ENCODE peak calls at places on chromosomes 4 and X, in five cellular contexts. One of them, this sample, is unnamed.

GRCh38 chr4:90824266-90825167 is 697.3 kb downstream of the CCSER1 start:
- DNase-seq in CD4-positive, alpha-beta T cell: no peak
- DNase-seq in right lobe of liver: no peak
- DNase-seq in CD4-positive, CD25-positive, alpha-beta regulatory T cell: no peak
- DNase-seq in coronary artery: no peak
- DNase-seq in this sample: no peak

GRCh38 chrX:119693032-119693995 is at the start of gene SEPTIN6:
- DNase-seq in CD4-positive, CD25-positive, alpha-beta regulatory T cell: peak; percentile 95
- DNase-seq in right lobe of liver: peak; percentile 67
- DNase-seq in CD4-positive, alpha-beta T cell: peak; percentile 82
- DNase-seq in coronary artery: peak; percentile 84
- DNase-seq in this sample: peak; percentile 35

GRCh38 chrX:136767104-136767941 is 13.4 kb downstream of the ARHGEF6 start:
- DNase-seq in CD4-positive, alpha-beta T cell: no peak
- DNase-seq in right lobe of liver: peak; percentile 75
- DNase-seq in coronary artery: peak; percentile 85
- DNase-seq in CD4-positive, CD25-positive, alpha-beta regulatory T cell: peak; percentile 70
- DNase-seq in this sample: peak; percentile 17

GRCh38 chr4:105619193-105619931 is 66.9 kb downstream of the ARHGEF38 start:
- DNase-seq in CD4-positive, CD25-positive, alpha-beta regulatory T cell: no peak
- DNase-seq in coronary artery: no peak
- DNase-seq in CD4-positive, alpha-beta T cell: no peak
- DNase-seq in right lobe of liver: peak; percentile 85
- DNase-seq in this sample: peak; percentile 2

GRCh38 chrX:40720386-40720785 is 15.0 kb downstream of the MED14 start:
- DNase-seq in right lobe of liver: no peak
- DNase-seq in CD4-positive, alpha-beta T cell: no peak
- DNase-seq in coronary artery: no peak
- DNase-seq in CD4-positive, CD25-positive, alpha-beta regulatory T cell: no peak
- DNase-seq in this sample: no peak

GRCh38 chr4:48780867-48781219 is 764 bp upstream of the FRYL start:
- DNase-seq in CD4-positive, CD25-positive, alpha-beta regulatory T cell: peak; percentile 68
- DNase-seq in coronary artery: no peak
- DNase-seq in CD4-positive, alpha-beta T cell: peak; percentile 18
- DNase-seq in right lobe of liver: peak; percentile 63
- DNase-seq in this sample: peak; percentile 48

GRCh38 chrX:15465347-15465746 is 27.8 kb downstream of the PIR start:
- DNase-seq in CD4-positive, alpha-beta T cell: no peak
- DNase-seq in CD4-positive, CD25-positive, alpha-beta regulatory T cell: no peak
- DNase-seq in coronary artery: no peak
- DNase-seq in right lobe of liver: no peak
- DNase-seq in this sample: no peak

GRCh38 chr4:52588771-52589591 is 70.1 kb downstream of the USP46 start:
- DNase-seq in CD4-positive, CD25-positive, alpha-beta regulatory T cell: peak; percentile 44
- DNase-seq in right lobe of liver: no peak
- DNase-seq in coronary artery: no peak
- DNase-seq in CD4-positive, alpha-beta T cell: no peak
- DNase-seq in this sample: no peak

GRCh38 chr4:134174271-134174670 is 27.3 kb downstream of the PABPC4L start:
- DNase-seq in right lobe of liver: no peak
- DNase-seq in CD4-positive, alpha-beta T cell: no peak
- DNase-seq in coronary artery: no peak
- DNase-seq in CD4-positive, CD25-positive, alpha-beta regulatory T cell: no peak
- DNase-seq in this sample: no peak

GRCh38 chr4:184934184-184934583 is 84.1 kb upstream of the HELT start:
- DNase-seq in CD4-positive, alpha-beta T cell: no peak
- DNase-seq in CD4-positive, CD25-positive, alpha-beta regulatory T cell: no peak
- DNase-seq in coronary artery: no peak
- DNase-seq in right lobe of liver: no peak
- DNase-seq in this sample: no peak

GRCh38 chr4:68176500-68176899 is 46.8 kb upstream of the TMPRSS11F start:
- DNase-seq in CD4-positive, alpha-beta T cell: no peak
- DNase-seq in CD4-positive, CD25-positive, alpha-beta regulatory T cell: no peak
- DNase-seq in coronary artery: no peak
- DNase-seq in right lobe of liver: no peak
- DNase-seq in this sample: no peak

GRCh38 chr4:109067509-109068205 is 234.8 kb downstream of the COL25A1 start:
- DNase-seq in right lobe of liver: no peak
- DNase-seq in CD4-positive, alpha-beta T cell: no peak
- DNase-seq in coronary artery: no peak
- DNase-seq in CD4-positive, CD25-positive, alpha-beta regulatory T cell: no peak
- DNase-seq in this sample: no peak

GRCh38 chr4:10590896-10591295 is 93.7 kb downstream of the CLNK start:
- DNase-seq in coronary artery: no peak
- DNase-seq in right lobe of liver: no peak
- DNase-seq in CD4-positive, alpha-beta T cell: no peak
- DNase-seq in CD4-positive, CD25-positive, alpha-beta regulatory T cell: no peak
- DNase-seq in this sample: no peak

GRCh38 chr4:10587697-10588096 is 96.9 kb downstream of the CLNK start:
- DNase-seq in coronary artery: no peak
- DNase-seq in CD4-positive, CD25-positive, alpha-beta regulatory T cell: peak; percentile 57
- DNase-seq in right lobe of liver: no peak
- DNase-seq in CD4-positive, alpha-beta T cell: peak; percentile 6
- DNase-seq in this sample: no peak

GRCh38 chr4:10589808-10590207 is 94.8 kb downstream of the CLNK start:
- DNase-seq in right lobe of liver: no peak
- DNase-seq in coronary artery: no peak
- DNase-seq in CD4-positive, CD25-positive, alpha-beta regulatory T cell: peak; percentile 36
- DNase-seq in CD4-positive, alpha-beta T cell: no peak
- DNase-seq in this sample: no peak

GRCh38 chr4:10587296-10587695 is 97.3 kb downstream of the CLNK start:
- DNase-seq in CD4-positive, CD25-positive, alpha-beta regulatory T cell: no peak
- DNase-seq in right lobe of liver: no peak
- DNase-seq in coronary artery: no peak
- DNase-seq in CD4-positive, alpha-beta T cell: no peak
- DNase-seq in this sample: no peak

DNA sequence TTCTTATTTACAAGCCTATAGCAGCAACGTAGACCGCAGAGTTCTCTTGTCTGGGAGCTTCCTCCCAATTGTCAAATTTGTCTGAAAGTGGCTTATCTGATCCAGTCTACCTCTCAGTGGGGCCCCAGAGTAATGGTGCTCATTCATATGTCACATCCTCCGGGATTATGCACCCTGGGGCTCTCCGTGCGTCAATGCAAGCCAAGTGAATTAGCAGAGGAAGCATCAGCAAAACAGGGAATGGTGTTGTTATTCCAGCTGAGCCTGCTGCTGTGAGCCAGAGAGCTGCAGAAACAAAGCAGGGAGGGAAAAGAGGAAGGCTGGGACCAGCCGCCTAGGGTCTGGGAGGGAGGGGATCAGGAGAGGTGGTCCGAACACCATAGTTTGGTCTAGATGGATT is 95.3 kb downstream of the CLNK start:
- DNase-seq in right lobe of liver: no peak
- DNase-seq in coronary artery: no peak
- DNase-seq in CD4-positive, CD25-positive, alpha-beta regulatory T cell: no peak
- DNase-seq in CD4-positive, alpha-beta T cell: no peak
- DNase-seq in this sample: no peak
- H3K27ac ChIP-seq in right lobe of liver: no peak overlapping the region
- H3K27ac ChIP-seq in coronary artery: no peak overlapping the region
- H3K27ac ChIP-seq in CD4-positive, CD25-positive, alpha-beta regulatory T cell: no peak overlapping the region
- H3K27ac ChIP-seq in CD4-positive, alpha-beta T cell: no peak overlapping the region
- H3K27ac ChIP-seq in this sample: no peak overlapping the region

DNA sequence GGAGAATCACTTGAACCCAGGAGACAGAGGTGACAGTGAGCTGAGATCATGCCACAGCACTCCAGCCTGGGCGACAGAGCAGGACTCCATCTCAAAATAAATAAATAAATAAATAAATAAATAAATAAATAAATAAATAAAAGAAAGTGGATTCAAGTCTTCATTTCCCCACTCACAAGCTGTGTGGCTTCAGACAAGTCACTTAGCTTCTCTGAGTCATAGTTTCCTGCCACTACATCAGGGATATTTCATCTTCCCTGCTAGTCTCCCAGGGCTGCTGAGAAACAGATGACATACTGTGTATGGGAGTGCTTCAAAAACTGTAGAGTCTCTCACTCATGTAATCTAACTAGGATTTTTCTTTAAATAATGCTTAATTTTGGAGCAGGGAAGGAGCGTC is 37.2 kb downstream of the TBC1D9 start:
- DNase-seq in CD4-positive, alpha-beta T cell: no peak
- DNase-seq in CD4-positive, CD25-positive, alpha-beta regulatory T cell: no peak
- DNase-seq in coronary artery: no peak
- DNase-seq in right lobe of liver: no peak
- DNase-seq in this sample: no peak
- H3K27ac ChIP-seq in CD4-positive, alpha-beta T cell: no peak overlapping the region
- H3K27ac ChIP-seq in CD4-positive, CD25-positive, alpha-beta regulatory T cell: no peak overlapping the region
- H3K27ac ChIP-seq in coronary artery: peak overlapping the region; percentile 2
- H3K27ac ChIP-seq in right lobe of liver: peak overlapping the region; percentile 6
- H3K27ac ChIP-seq in this sample: no peak overlapping the region

GRCh38 chrX:127457161-127457560 is 595.0 kb downstream of the ACTRT1 start:
- DNase-seq in CD4-positive, alpha-beta T cell: no peak
- DNase-seq in coronary artery: no peak
- DNase-seq in right lobe of liver: no peak
- DNase-seq in CD4-positive, CD25-positive, alpha-beta regulatory T cell: no peak
- DNase-seq in this sample: no peak

DNA sequence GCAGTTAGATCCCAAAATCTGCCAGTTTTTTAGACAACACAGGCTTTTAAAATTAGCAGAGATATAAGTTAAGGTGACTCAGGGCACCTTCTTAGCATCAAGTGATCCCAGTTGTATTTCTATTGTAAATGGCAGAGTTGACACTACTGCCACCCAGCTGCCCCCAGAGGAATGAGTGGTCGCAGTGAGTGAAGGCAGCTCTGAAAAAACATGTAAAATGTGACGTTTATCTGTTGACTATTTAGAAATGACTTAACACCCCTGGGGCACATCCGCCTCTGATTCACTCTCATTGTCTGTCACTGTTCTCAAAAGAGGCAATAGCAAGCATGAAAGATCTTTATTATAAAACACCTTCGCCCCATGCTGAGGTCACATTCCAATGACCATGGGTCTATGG is 592.4 kb downstream of the ACTRT1 start:
- DNase-seq in CD4-positive, CD25-positive, alpha-beta regulatory T cell: no peak
- DNase-seq in coronary artery: no peak
- DNase-seq in CD4-positive, alpha-beta T cell: no peak
- DNase-seq in right lobe of liver: no peak
- DNase-seq in this sample: no peak
- H3K27ac ChIP-seq in CD4-positive, CD25-positive, alpha-beta regulatory T cell: no peak overlapping the region
- H3K27ac ChIP-seq in coronary artery: no peak overlapping the region
- H3K27ac ChIP-seq in CD4-positive, alpha-beta T cell: no peak overlapping the region
- H3K27ac ChIP-seq in right lobe of liver: no peak overlapping the region
- H3K27ac ChIP-seq in this sample: no peak overlapping the region

GRCh38 chr4:176883108-176883550 is 90.4 kb upstream of the VEGFC start:
- DNase-seq in coronary artery: no peak
- DNase-seq in CD4-positive, alpha-beta T cell: no peak
- DNase-seq in CD4-positive, CD25-positive, alpha-beta regulatory T cell: no peak
- DNase-seq in right lobe of liver: no peak
- DNase-seq in this sample: no peak

GRCh38 chr4:176889776-176890175 is 97.1 kb upstream of the VEGFC start:
- DNase-seq in right lobe of liver: no peak
- DNase-seq in CD4-positive, alpha-beta T cell: no peak
- DNase-seq in CD4-positive, CD25-positive, alpha-beta regulatory T cell: no peak
- DNase-seq in coronary artery: no peak
- DNase-seq in this sample: no peak

GRCh38 chr4:176883681-176884418 is 91.1 kb upstream of the VEGFC start:
- DNase-seq in coronary artery: no peak
- DNase-seq in CD4-positive, CD25-positive, alpha-beta regulatory T cell: no peak
- DNase-seq in right lobe of liver: no peak
- DNase-seq in CD4-positive, alpha-beta T cell: no peak
- DNase-seq in this sample: no peak

GRCh38 chr4:176885224-176885623 is 92.5 kb upstream of the VEGFC start:
- DNase-seq in CD4-positive, CD25-positive, alpha-beta regulatory T cell: no peak
- DNase-seq in right lobe of liver: no peak
- DNase-seq in coronary artery: no peak
- DNase-seq in CD4-positive, alpha-beta T cell: no peak
- DNase-seq in this sample: no peak

GRCh38 chr4:176886135-176886534 is 93.4 kb upstream of the VEGFC start:
- DNase-seq in coronary artery: no peak
- DNase-seq in right lobe of liver: no peak
- DNase-seq in CD4-positive, alpha-beta T cell: no peak
- DNase-seq in CD4-positive, CD25-positive, alpha-beta regulatory T cell: no peak
- DNase-seq in this sample: no peak
- H3K27ac ChIP-seq in coronary artery: no peak overlapping the region
- H3K27ac ChIP-seq in right lobe of liver: no peak overlapping the region
- H3K27ac ChIP-seq in CD4-positive, alpha-beta T cell: no peak overlapping the region
- H3K27ac ChIP-seq in CD4-positive, CD25-positive, alpha-beta regulatory T cell: no peak overlapping the region
- H3K27ac ChIP-seq in this sample: no peak overlapping the region

DNA sequence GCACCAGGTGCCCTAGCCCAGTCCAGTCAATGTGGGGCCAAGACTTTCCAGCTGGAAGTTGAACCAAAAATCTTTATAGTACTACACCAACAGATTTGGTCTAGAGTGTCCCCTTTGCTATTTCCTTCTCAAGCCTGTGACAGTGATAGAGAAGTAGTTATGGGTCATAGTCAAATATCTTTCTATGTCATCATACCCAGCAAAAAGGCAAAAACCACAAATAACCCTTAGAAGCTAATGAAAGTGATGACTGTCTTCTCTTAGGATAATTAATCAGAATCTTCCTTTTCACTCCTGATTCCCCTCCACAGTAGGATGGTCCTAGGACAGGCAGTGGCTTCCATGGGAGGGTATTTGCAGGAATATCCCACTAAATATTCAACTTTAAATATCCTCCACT is 154.7 kb downstream of the STK32B start:
- DNase-seq in right lobe of liver: no peak
- DNase-seq in coronary artery: no peak
- DNase-seq in CD4-positive, CD25-positive, alpha-beta regulatory T cell: no peak
- DNase-seq in CD4-positive, alpha-beta T cell: no peak
- DNase-seq in this sample: no peak
- H3K27ac ChIP-seq in right lobe of liver: no peak overlapping the region
- H3K27ac ChIP-seq in coronary artery: peak overlapping the region; percentile 41
- H3K27ac ChIP-seq in CD4-positive, CD25-positive, alpha-beta regulatory T cell: no peak overlapping the region
- H3K27ac ChIP-seq in CD4-positive, alpha-beta T cell: no peak overlapping the region
- H3K27ac ChIP-seq in this sample: peak overlapping the region; percentile 37

GRCh38 chrX:45765281-45765680 is 564.6 kb upstream of the DIPK2B start:
- DNase-seq in coronary artery: no peak
- DNase-seq in CD4-positive, alpha-beta T cell: no peak
- DNase-seq in CD4-positive, CD25-positive, alpha-beta regulatory T cell: no peak
- DNase-seq in right lobe of liver: no peak
- DNase-seq in this sample: no peak
- H3K27ac ChIP-seq in coronary artery: no peak overlapping the region
- H3K27ac ChIP-seq in CD4-positive, alpha-beta T cell: no peak overlapping the region
- H3K27ac ChIP-seq in CD4-positive, CD25-positive, alpha-beta regulatory T cell: peak overlapping the region; percentile 79
- H3K27ac ChIP-seq in right lobe of liver: no peak overlapping the region
- H3K27ac ChIP-seq in this sample: no peak overlapping the region

GRCh38 chrX:28498658-28499057 is 88.6 kb upstream of the IL1RAPL1 start:
- DNase-seq in CD4-positive, alpha-beta T cell: no peak
- DNase-seq in CD4-positive, CD25-positive, alpha-beta regulatory T cell: no peak
- DNase-seq in coronary artery: no peak
- DNase-seq in right lobe of liver: no peak
- DNase-seq in this sample: no peak
- H3K27ac ChIP-seq in CD4-positive, alpha-beta T cell: no peak overlapping the region
- H3K27ac ChIP-seq in CD4-positive, CD25-positive, alpha-beta regulatory T cell: no peak overlapping the region
- H3K27ac ChIP-seq in coronary artery: no peak overlapping the region
- H3K27ac ChIP-seq in right lobe of liver: no peak overlapping the region
- H3K27ac ChIP-seq in this sample: no peak overlapping the region